ENCODE peak calls at places on chromosomes 7 and 10, in seven cellular contexts. K is RWPE1, L is AG04450, J is WTC11, A is HL-60, B is astrocyte, Z is mammary epithelial cell. C is an unnamed sample.

GRCh38 chr7:149261321-149261828 is 621 bp upstream of the ZNF783 start:
- DNase-seq in K (peak), Z (peak), J (no peak), L (no peak), A (no peak), B (peak), C (peak)

GRCh38 chr7:152668975-152669374 is 7.0 kb downstream of the XRCC2 start:
- DNase-seq in K (no peak), Z (no peak), J (no peak), A (no peak), L (no peak), B (no peak), C (no peak)

GRCh38 chr10:122494173-122494820 is 32.9 kb downstream of the HTRA1 start:
- DNase-seq in Z (peak), A (no peak), B (no peak), J (no peak), K (no peak), L (no peak), C (no peak)

GRCh38 chr10:133474833-133475734 is 21.3 kb downstream of the SCART1 start:
- DNase-seq in J (no peak), B (no peak), A (no peak), Z (no peak), L (no peak), K (no peak), C (no peak)

GRCh38 chr7:54967384-54967783 is 51.4 kb upstream of the EGFR start:
- DNase-seq in Z (peak), L (peak), K (peak), J (no peak), B (peak), A (no peak), C (no peak)

GRCh38 chr7:149778327-149778637 is 4.9 kb upstream of the ZNF467 start:
- DNase-seq in A (no peak), L (no peak), Z (no peak), K (no peak), B (no peak), J (no peak), C (no peak)

GRCh38 chr10:5502903-5503835 is 3.8 kb upstream of the CALML5 start:
- DNase-seq in L (no peak), K (peak), A (no peak), Z (peak), B (no peak), J (no peak), C (no peak)

GRCh38 chr7:39609084-39609461 is 14.3 kb upstream of the RALA start:
- DNase-seq in B (peak), A (no peak), J (no peak), L (no peak), Z (peak), K (no peak), C (peak)

GRCh38 chr10:86520871-86521619 is 547 bp downstream of the WAPL start:
- DNase-seq in L (no peak), A (no peak), Z (peak), K (peak), J (peak), B (peak), C (peak)

GRCh38 chr7:1569440-1569832 is 396 bp downstream of the PSMG3 start:
- DNase-seq in A (no peak), Z (no peak), B (no peak), L (no peak), K (no peak), J (no peak), C (no peak)

GRCh38 chr7:1572111-1572510 is 2.3 kb upstream of the PSMG3 start:
- DNase-seq in A (no peak), L (no peak), B (no peak), K (no peak), Z (no peak), J (no peak), C (no peak)

GRCh38 chr7:1571261-1571650 is 1.4 kb upstream of the PSMG3 start:
- DNase-seq in B (peak), Z (no peak), L (no peak), K (peak), J (no peak), A (no peak), C (no peak)

GRCh38 chr7:1569016-1569415 is 816 bp downstream of the PSMG3 start:
- DNase-seq in Z (peak), A (peak), J (no peak), K (no peak), L (no peak), B (peak), C (no peak)

GRCh38 chr7:1569833-1570632 is at the start of gene PSMG3:
- DNase-seq in A (peak), Z (peak), K (peak), B (peak), L (peak), J (peak), C (peak)
- TF ChIP-seq CTCF in A (no peak), Z (peak), K (no peak), B (no peak), L (peak), J (no peak), C (peak)

DNA sequence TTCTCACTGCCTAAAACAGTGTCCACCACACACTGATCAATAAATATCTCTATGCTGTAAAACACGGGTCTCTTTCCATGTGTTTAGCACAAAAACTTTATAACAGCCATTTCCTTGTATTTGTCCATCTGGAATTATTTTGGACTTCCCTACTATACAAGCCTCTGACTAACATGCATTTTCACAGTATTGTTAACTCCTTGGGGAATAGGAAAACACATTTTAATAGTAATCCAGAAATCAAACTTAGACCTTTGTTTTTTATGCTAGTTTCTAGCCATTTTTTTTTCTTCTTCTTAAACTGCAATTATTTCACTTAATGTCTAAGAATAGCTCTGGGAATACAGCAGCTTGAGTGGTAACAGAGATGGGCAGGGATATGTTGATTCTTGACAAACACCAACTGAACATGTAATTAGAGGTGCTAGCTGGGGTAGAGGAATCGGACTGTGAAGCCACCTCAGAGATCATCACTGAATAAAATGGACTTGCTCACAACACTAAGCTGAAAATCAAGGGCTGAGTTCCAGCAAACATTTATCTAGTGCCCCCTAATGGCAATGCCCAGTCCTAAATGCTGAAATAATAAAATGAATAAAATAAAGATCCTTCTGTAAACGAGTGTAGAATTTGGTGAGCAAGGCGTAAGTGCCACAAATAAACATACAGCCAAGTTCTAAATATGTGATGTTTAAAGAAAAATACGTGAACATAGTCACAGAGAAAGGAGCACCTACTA is 593.1 kb downstream of the SORCS1 start:
- DNase-seq in B (peak), L (no peak), K (peak), Z (peak), J (no peak), A (no peak), C (peak)
- TF ChIP-seq CTCF in B (peak), L (peak), K (no peak), Z (peak), J (no peak), A (no peak), C (peak)

DNA sequence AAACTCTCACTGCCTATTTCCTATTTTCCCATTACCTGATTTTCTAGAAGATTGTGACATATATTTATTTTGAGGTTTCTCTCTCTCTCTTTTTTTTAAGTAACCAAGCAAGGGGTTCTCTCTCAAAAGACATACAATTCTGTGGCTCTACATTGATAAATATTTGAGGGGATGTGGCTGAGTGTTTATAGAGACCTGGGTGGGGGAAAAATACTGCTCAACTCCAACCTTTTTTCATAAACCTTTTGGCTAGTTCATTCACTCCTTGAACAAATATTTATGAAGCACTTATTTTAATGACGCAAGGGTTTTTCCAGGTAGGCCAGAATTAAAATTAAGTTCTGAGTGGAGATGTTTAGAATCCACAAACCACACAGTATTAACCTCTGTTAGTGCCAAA is 100.1 kb downstream of the PTPRE start:
- DNase-seq in K (no peak), J (no peak), B (no peak), Z (no peak), A (no peak), L (no peak), C (no peak)
- TF ChIP-seq CTCF in K (no peak), J (no peak), B (no peak), Z (no peak), A (no peak), L (no peak), C (no peak)

GRCh38 chr10:90718185-90718584 is 139.7 kb downstream of the HTR7 start:
- DNase-seq in Z (no peak), K (no peak), L (no peak), B (no peak), A (no peak), J (no peak), C (no peak)

GRCh38 chr10:90709727-90710126 is 148.1 kb downstream of the HTR7 start:
- DNase-seq in Z (no peak), A (no peak), L (no peak), J (no peak), B (no peak), K (no peak), C (no peak)

GRCh38 chr10:90707657-90708056 is 150.2 kb downstream of the HTR7 start:
- DNase-seq in L (no peak), A (no peak), K (no peak), B (no peak), J (no peak), Z (no peak), C (no peak)

GRCh38 chr10:90712529-90712928 is 145.3 kb downstream of the HTR7 start:
- DNase-seq in L (no peak), A (no peak), J (no peak), K (no peak), B (no peak), Z (no peak), C (no peak)
- TF ChIP-seq CTCF in L (no peak), A (no peak), J (no peak), K (no peak), B (no peak), Z (peak), C (no peak)

GRCh38 chr10:11853468-11853867 is 30.3 kb downstream of the PROSER2 start:
- DNase-seq in B (no peak), K (no peak), L (no peak), A (no peak), J (peak), Z (no peak), C (no peak)
- TF ChIP-seq CTCF in B (no peak), K (no peak), L (peak), A (no peak), J (peak), Z (peak), C (peak)

GRCh38 chr7:118280319-118281012 is 56.0 kb downstream of the ANKRD7 start:
- DNase-seq in Z (no peak), B (no peak), J (no peak), L (no peak), K (no peak), A (no peak), C (no peak)
- TF ChIP-seq CTCF in Z (no peak), B (no peak), J (no peak), L (no peak), K (no peak), A (no peak), C (no peak)

DNA sequence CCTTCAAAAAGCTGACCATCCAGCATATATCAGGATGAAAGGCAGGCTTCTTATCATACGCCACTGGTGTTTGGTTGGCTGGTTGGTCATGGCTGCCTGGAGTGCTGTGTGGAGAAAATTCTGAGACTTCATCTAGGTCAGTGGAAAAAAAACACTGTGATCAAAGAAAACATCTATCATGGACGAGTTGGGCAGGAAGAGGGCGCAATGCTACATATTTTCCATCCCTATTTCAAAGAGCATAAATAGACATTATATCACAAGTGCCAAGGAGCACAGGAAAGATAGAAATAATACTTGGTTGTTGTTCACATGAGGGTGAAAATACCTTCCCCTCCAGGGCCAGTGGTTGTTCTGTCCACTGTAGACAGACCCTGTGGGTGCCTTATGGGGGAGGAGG is 128.4 kb upstream of the PLPP4 start:
- DNase-seq in J (no peak), K (no peak), L (no peak), A (no peak), Z (no peak), B (no peak), C (peak)
- TF ChIP-seq CTCF in J (no peak), K (no peak), L (no peak), A (no peak), Z (no peak), B (no peak), C (peak)

DNA sequence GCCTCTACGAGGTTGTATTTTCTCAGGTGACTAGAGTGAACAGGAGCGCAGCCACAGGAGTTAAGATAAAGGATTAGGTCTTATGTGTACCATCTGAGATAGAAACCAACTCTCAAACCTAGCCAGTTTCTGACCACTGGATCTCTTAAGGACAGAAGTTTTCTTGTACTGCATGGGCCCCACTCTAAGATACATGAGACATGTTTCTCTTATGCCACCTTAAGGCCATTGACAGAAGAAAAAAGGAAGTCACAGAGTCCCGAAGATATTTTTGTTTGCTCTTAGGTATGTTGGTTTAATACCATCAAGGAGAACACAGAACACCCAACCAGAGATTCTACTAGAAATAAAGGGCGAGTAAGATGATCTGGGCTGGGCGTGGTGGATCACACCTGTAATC is 335.8 kb downstream of the FRMD4A start:
- DNase-seq in B (no peak), A (no peak), K (no peak), J (no peak), Z (no peak), L (no peak), C (no peak)
- TF ChIP-seq CTCF in B (no peak), A (no peak), K (no peak), J (no peak), Z (no peak), L (no peak), C (no peak)